ENCODE peak calls at places on chromosomes 5 and 9, in seven cellular contexts. Q is HFF-Myc, J is WERI-Rb-1, Y is endothelial cell, M is uterus, E is transverse colon, T is brain microvascular endothelial cell. G is an unnamed sample.

GRCh38 chr5:123214193-123214592 is 125.2 kb downstream of the PRDM6 start:
- DNase-seq in Q (no peak), J (no peak), Y (no peak), M (no peak), E (no peak), T (no peak), G (no peak)

GRCh38 chr5:66864240-66864884 is 268.2 kb downstream of the MAST4 start:
- DNase-seq in Q (peak), J (peak), Y (peak), M (no peak), E (no peak), T (peak), G (no peak)

GRCh38 chr5:57316798-57317327 is 143.0 kb downstream of the GPBP1 start:
- DNase-seq in Q (peak), J (no peak), Y (no peak), M (peak), E (peak), T (peak), G (no peak)

GRCh38 chr9:7739595-7739994 is 60.0 kb downstream of the DMAC1 start:
- DNase-seq in Q (no peak), J (no peak), Y (no peak), M (no peak), E (no peak), T (no peak), G (no peak)

GRCh38 chr5:16784843-16785791 is 151.0 kb downstream of the MYO10 start:
- DNase-seq in Q (no peak), J (no peak), Y (no peak), M (no peak), E (no peak), T (no peak), G (no peak)

GRCh38 chr5:172686111-172686510 is 45.0 kb downstream of the NEURL1B start:
- DNase-seq in Q (no peak), J (no peak), Y (no peak), M (no peak), E (no peak), T (peak), G (no peak)

GRCh38 chr5:72815580-72816296 is 723 bp upstream of the TNPO1 start:
- DNase-seq in Q (no peak), J (no peak), Y (no peak), M (no peak), E (no peak), T (no peak), G (no peak)

GRCh38 chr5:112824197-112824596 is 36.9 kb upstream of the SRP19 start:
- DNase-seq in Q (no peak), J (no peak), Y (no peak), M (no peak), E (no peak), T (no peak), G (no peak)

GRCh38 chr5:38258319-38259061 is at the start of gene EGFLAM:
- DNase-seq in Q (no peak), J (peak), Y (peak), M (no peak), E (no peak), T (no peak), G (peak)

GRCh38 chr9:97555164-97555563 is 53.7 kb downstream of the TMOD1 start:
- DNase-seq in Q (no peak), J (peak), Y (no peak), M (peak), E (no peak), T (no peak), G (peak)

GRCh38 chr5:22372376-22372775 is 480.8 kb downstream of the CDH12 start:
- DNase-seq in Q (no peak), J (no peak), Y (no peak), M (no peak), E (no peak), T (no peak), G (no peak)

GRCh38 chr9:101409079-101409477 is 10.4 kb downstream of the ZNF189 start:
- DNase-seq in Q (no peak), J (no peak), Y (no peak), M (no peak), E (no peak), T (no peak), G (no peak)

GRCh38 chr9:94153905-94154304 is 69.6 kb downstream of the PTPDC1 start:
- DNase-seq in Q (no peak), J (no peak), Y (no peak), M (no peak), E (no peak), T (no peak), G (no peak)

GRCh38 chr5:50873594-50874276 is 207.3 kb downstream of the PARP8 start:
- DNase-seq in Q (no peak), J (no peak), Y (no peak), M (no peak), E (no peak), T (no peak), G (no peak)

GRCh38 chr5:78509145-78509865 is 139.3 kb downstream of the LHFPL2 start:
- DNase-seq in Q (no peak), J (no peak), Y (no peak), M (no peak), E (no peak), T (no peak), G (no peak)

GRCh38 chr9:77725820-77726219 is 77.7 kb upstream of the GNA14 start:
- DNase-seq in Q (no peak), J (no peak), Y (no peak), M (no peak), E (no peak), T (no peak), G (no peak)

GRCh38 chr9:38142201-38142600 is 73.2 kb upstream of the SHB start:
- DNase-seq in Q (no peak), J (peak), Y (no peak), M (no peak), E (no peak), T (peak), G (no peak)

GRCh38 chr9:70654144-70654543 is 239.7 kb upstream of the KLF9 start:
- DNase-seq in Q (no peak), J (no peak), Y (no peak), M (no peak), E (no peak), T (no peak), G (no peak)

GRCh38 chr5:127987354-127988148 is 96.0 kb upstream of the SLC12A2 start:
- DNase-seq in Q (peak), J (peak), Y (no peak), M (no peak), E (no peak), T (no peak), G (no peak)

GRCh38 chr9:16575878-16576245 is 294.6 kb downstream of the BNC2 start:
- DNase-seq in Q (no peak), J (no peak), Y (no peak), M (no peak), E (no peak), T (no peak), G (no peak)

GRCh38 chr5:169458269-169458668 is 125.3 kb upstream of the SPDL1 start:
- DNase-seq in Q (no peak), J (no peak), Y (no peak), M (no peak), E (no peak), T (no peak), G (no peak)

GRCh38 chr9:93577045-93577939 is 908 bp downstream of the PHF2 start:
- DNase-seq in Q (no peak), J (no peak), Y (peak), M (no peak), E (peak), T (no peak), G (no peak)

GRCh38 chr9:20297646-20298084 is 324.6 kb downstream of the MLLT3 start:
- DNase-seq in Q (no peak), J (no peak), Y (no peak), M (peak), E (peak), T (peak), G (no peak)

GRCh38 chr5:153079396-153079795 is 411.1 kb upstream of the GRIA1 start:
- DNase-seq in Q (no peak), J (no peak), Y (no peak), M (no peak), E (no peak), T (no peak), G (no peak)

GRCh38 chr9:108180511-108180910 is 675.3 kb downstream of the ACTL7B start:
- DNase-seq in Q (no peak), J (no peak), Y (no peak), M (no peak), E (peak), T (no peak), G (no peak)

GRCh38 chr5:151696470-151697061 is 9.9 kb upstream of the SPARC start:
- DNase-seq in Q (peak), J (peak), Y (no peak), M (peak), E (no peak), T (peak), G (no peak)

GRCh38 chr9:26170224-26170623 is 492.0 kb upstream of the TUSC1 start:
- DNase-seq in Q (no peak), J (no peak), Y (no peak), M (no peak), E (no peak), T (no peak), G (no peak)

GRCh38 chr5:91449083-91449482 is 66.0 kb upstream of the ARRDC3 start:
- DNase-seq in Q (no peak), J (no peak), Y (no peak), M (no peak), E (no peak), T (no peak), G (no peak)

GRCh38 chr5:40834391-40834848 is 602 bp downstream of the RPL37 start:
- DNase-seq in Q (no peak), J (no peak), Y (no peak), M (no peak), E (peak), T (no peak), G (no peak)

GRCh38 chr5:178196413-178196812 is 7.9 kb upstream of the HNRNPAB start:
- DNase-seq in Q (no peak), J (no peak), Y (no peak), M (no peak), E (no peak), T (no peak), G (no peak)

GRCh38 chr5:68424799-68425537 is 209.4 kb downstream of the PIK3R1 start:
- DNase-seq in Q (peak), J (peak), Y (no peak), M (no peak), E (no peak), T (peak), G (no peak)

GRCh38 chr9:122191519-122191918 is 31.8 kb downstream of the MORN5 start:
- DNase-seq in Q (no peak), J (peak), Y (no peak), M (no peak), E (no peak), T (no peak), G (no peak)

GRCh38 chr5:148808864-148809642 is 17.4 kb upstream of the ADRB2 start:
- DNase-seq in Q (no peak), J (peak), Y (no peak), M (no peak), E (peak), T (no peak), G (no peak)

GRCh38 chr9:13013976-13014375 is 239.2 kb downstream of the LURAP1L start:
- DNase-seq in Q (no peak), J (no peak), Y (no peak), M (no peak), E (no peak), T (no peak), G (no peak)

GRCh38 chr9:115551396-115551795 is 433.4 kb upstream of the TNC start:
- DNase-seq in Q (peak), J (no peak), Y (no peak), M (no peak), E (no peak), T (no peak), G (no peak)

GRCh38 chr9:83623634-83623991 is 670 bp downstream of the IDNK start:
- DNase-seq in Q (no peak), J (no peak), Y (no peak), M (no peak), E (no peak), T (no peak), G (no peak)

GRCh38 chr9:70874451-70874850 is 247.0 kb downstream of the TRPM3 start:
- DNase-seq in Q (no peak), J (no peak), Y (no peak), M (no peak), E (no peak), T (no peak), G (no peak)

GRCh38 chr5:180868960-180869359 is 7.9 kb upstream of the ZFP62 start:
- DNase-seq in Q (peak), J (peak), Y (peak), M (peak), E (peak), T (peak), G (peak)

GRCh38 chr5:179195561-179196419 is 135.6 kb downstream of the ZNF354C start:
- DNase-seq in Q (no peak), J (no peak), Y (no peak), M (no peak), E (no peak), T (no peak), G (no peak)

GRCh38 chr5:163456029-163456589 is 3.8 kb downstream of the NUDCD2 start:
- DNase-seq in Q (no peak), J (no peak), Y (no peak), M (no peak), E (no peak), T (no peak), G (no peak)

GRCh38 chr5:31854625-31855526 is 215.9 kb downstream of the PDZD2 start:
- DNase-seq in Q (no peak), J (peak), Y (peak), M (peak), E (no peak), T (no peak), G (peak)
- TF ChIP-seq CTCF in Q (peak), J (peak), Y (no peak), M (no peak), E (no peak), T (peak), G (peak)

GRCh38 chr9:136283291-136284235 is 20.3 kb downstream of the CCDC187 start:
- DNase-seq in Q (peak), J (peak), Y (peak), M (peak), E (peak), T (peak), G (peak)
- TF ChIP-seq CTCF in Q (peak), J (peak), Y (peak), M (peak), E (peak), T (peak), G (peak)

DNA sequence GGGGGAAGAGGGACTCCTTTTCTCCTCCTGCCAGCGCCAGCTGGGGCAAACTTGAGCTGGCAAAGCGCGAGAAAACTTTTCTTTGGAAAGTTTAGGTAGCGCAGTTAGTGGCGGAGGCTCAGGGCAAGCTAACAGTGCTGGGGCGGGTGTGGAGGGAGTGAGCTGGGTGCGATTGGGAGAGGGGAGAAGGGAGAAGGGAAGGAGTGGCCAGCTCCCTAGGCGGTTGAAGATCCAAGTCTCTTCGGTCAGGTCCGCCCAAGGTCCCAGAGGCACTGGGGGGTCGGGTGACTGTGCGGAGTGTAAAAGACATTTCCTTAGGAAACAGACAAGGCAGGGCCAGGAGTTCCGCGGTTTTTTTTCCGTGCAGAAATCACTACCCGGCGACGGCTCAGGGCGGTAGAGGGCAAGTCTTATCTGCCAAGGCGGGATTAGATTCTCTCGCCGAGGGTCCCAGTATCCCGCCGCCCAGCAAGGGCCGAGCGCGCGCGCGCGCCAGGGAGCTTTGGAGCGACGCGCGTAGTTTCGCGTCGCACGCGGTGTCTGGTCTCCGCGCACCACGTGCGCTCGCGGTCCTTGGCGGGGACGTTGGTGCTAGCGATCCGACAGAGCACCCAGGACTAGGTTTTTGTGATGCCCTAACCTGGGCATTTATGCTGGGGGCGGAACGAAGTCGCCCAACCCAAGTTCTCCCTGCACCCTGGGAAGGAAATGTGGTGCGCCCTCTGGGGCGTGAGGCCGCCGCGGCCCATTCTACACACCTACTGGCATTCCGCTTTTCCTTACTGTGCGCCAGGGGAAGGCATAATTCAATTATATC is 33.7 kb upstream of the NFIB start:
- DNase-seq in Q (no peak), J (no peak), Y (peak), M (no peak), E (peak), T (peak), G (no peak)
- TF ChIP-seq CTCF in Q (no peak), J (peak), Y (no peak), M (no peak), E (no peak), T (peak), G (peak)

DNA sequence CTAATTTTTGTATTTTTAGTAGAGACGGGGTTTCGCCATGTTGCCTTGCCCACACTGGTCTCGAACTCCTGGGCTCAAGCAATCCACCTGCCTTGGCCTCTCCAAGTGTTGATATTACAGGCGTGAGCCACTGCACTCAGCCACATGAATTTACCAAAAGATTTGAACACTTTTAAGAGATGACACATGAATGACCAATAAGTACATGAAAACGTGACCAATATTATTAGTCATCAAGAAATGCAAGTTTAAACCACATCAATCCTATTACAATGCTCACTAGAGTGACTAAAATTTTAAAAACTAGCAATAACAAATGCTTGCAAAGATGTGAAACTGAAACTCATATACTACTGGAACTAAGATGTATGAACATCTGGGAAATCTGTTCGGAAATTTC is 54.3 kb downstream of the NR6A1 start:
- DNase-seq in Q (no peak), J (no peak), Y (no peak), M (no peak), E (no peak), T (no peak), G (no peak)
- TF ChIP-seq CTCF in Q (no peak), J (no peak), Y (no peak), M (no peak), E (no peak), T (no peak), G (no peak)

DNA sequence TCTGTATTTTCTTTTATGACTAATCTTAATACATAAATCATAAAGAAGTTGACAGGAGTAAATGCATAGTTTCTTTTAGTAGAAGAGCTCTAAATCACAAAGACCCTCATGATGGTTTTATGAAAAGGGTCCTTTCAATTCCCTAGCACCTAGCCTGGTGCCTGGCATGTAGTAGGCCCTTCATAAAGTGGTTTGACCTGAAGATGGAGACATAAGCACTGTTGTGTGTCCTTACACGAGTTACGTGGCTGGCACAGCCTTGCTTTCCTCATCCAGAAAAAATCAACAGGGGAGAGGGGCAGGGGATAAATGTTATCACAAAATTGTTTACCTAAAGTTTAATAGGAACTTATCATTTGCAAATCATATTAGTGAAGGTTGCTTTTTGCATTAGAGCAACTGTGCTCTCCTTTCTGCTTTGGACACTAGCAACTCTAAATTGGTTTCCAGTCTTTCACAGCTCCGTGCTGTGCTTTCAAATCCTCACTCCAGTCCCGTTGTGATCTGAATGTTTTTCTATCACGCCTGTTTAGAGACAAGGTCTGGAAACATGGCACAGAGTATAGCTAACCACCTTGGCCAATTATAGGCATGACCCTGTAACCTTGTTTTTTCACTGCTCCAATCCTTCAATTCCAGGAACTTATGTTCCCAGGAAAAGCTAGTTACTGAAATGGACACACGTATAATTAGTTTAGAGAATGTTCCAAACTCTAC is 55.7 kb downstream of the ARL15 start:
- DNase-seq in Q (no peak), J (peak), Y (no peak), M (no peak), E (no peak), T (no peak), G (no peak)
- TF ChIP-seq CTCF in Q (no peak), J (peak), Y (no peak), M (no peak), E (no peak), T (peak), G (peak)

GRCh38 chr5:102893942-102894341 is 138.8 kb downstream of the PAM start:
- DNase-seq in Q (no peak), J (no peak), Y (no peak), M (no peak), E (no peak), T (no peak), G (no peak)
- TF ChIP-seq CTCF in Q (no peak), J (no peak), Y (no peak), M (no peak), E (no peak), T (no peak), G (no peak)

DNA sequence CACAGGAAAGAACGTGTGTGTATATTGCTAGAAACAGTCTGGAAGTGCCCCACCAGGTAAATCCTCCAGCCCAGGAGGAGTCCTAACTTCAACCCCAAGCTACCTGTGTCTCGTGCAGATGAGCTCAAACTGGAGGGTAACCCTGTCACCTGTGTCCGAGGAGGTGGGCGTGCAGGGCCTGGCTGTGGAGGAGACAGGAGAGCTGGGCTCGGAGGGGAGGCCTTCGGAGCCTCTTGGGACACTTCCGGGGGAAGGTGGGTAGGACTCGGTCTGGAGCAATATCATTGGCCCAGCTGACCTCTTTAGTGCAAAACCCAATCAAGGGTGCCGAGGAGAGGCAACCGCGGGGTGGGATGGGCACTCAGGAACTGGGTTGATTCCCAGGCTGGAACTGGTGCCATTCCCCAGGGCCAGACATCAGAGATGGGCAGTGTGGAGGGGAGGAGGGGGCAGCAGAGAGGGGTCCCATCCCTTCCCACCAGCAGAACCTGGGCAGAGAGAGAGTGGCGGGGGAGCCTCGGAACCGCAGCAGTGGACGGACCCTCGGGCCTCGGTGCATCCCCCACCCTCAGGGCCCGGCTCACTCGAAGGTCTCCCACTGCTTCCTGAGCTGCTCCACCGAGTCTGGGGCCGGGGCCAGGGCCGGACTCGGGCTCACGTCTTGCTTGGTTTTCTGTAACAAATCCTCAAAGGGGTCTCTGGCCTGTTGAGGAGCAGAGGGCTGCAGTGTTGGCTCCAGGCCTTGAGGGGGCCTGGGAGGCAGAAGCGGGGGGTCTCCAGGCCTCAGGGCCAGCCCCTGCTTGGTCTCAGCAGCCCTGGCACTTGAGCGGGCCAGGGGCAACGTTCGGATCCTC is 25.1 kb downstream of the CRB2 start:
- DNase-seq in Q (no peak), J (no peak), Y (no peak), M (no peak), E (no peak), T (no peak), G (no peak)
- TF ChIP-seq CTCF in Q (no peak), J (no peak), Y (no peak), M (no peak), E (no peak), T (no peak), G (no peak)

GRCh38 chr5:142913728-142914338 is 143.7 kb downstream of the ARHGAP26 start:
- DNase-seq in Q (no peak), J (peak), Y (no peak), M (no peak), E (no peak), T (no peak), G (no peak)
- TF ChIP-seq CTCF in Q (peak), J (peak), Y (no peak), M (no peak), E (no peak), T (peak), G (peak)

G was measured in D721Med.